ENCODE peak calls at places on chromosomes 16 and 17, in eight cellular contexts. R is foreskin fibroblast; T is A673; E is heart left ventricle; G is mucosa of descending colon; C is choroid plexus epithelial cell; M is CD8-positive, alpha-beta T cell; V is right atrium auricular region. X is an unnamed sample.
A peak's percentile ranks its signal among the peaks of the same experiment; 100 is the strongest.

GRCh38 chr17:44198721-44199552 is 747 bp downstream of the ATXN7L3 start:
- DNase-seq in G (peak; percentile 86), V (no peak), R (peak; percentile 37), C (peak; percentile 44), T (peak; percentile 37), E (peak; percentile 77), M (peak; percentile 37), X (peak; percentile 75)

GRCh38 chr16:89895482-89896250 is 22.3 kb downstream of the TCF25 start:
- DNase-seq in M (no peak), G (no peak), E (no peak), V (no peak), R (no peak), C (no peak), T (no peak), X (no peak)

GRCh38 chr16:87489434-87490045 is 3.3 kb downstream of the ZCCHC14 start:
- DNase-seq in G (no peak), E (no peak), C (no peak), V (no peak), R (no peak), T (no peak), M (no peak), X (no peak)

GRCh38 chr16:8346291-8346690 is 244.0 kb downstream of the TMEM114 start:
- DNase-seq in T (peak; percentile 39), C (no peak), R (no peak), E (no peak), M (no peak), V (no peak), G (no peak), X (peak; percentile 57)

GRCh38 chr16:65119905-65120341 is 1.9 kb downstream of the CDH11 start:
- DNase-seq in E (no peak), T (peak; percentile 68), G (no peak), R (peak; percentile 48), V (no peak), M (no peak), C (peak; percentile 73), X (no peak)

GRCh38 chr16:84105286-84105815 is 11.4 kb downstream of the MBTPS1 start:
- DNase-seq in T (no peak), M (no peak), E (no peak), C (no peak), R (no peak), V (no peak), G (no peak), X (no peak)

GRCh38 chr16:1959269-1960039 is at the start of gene NDUFB10:
- DNase-seq in C (peak; percentile 90), E (peak; percentile 97), V (peak; percentile 94), R (peak; percentile 92), T (peak; percentile 91), M (peak; percentile 91), G (peak; percentile 97), X (peak; percentile 93)

GRCh38 chr16:53775821-53776431 is 72.0 kb downstream of the FTO start:
- DNase-seq in E (peak; percentile 32), C (peak; percentile 95), R (peak; percentile 88), T (peak; percentile 84), M (no peak), V (no peak), G (no peak), X (peak; percentile 87)

GRCh38 chr16:87487361-87487924 is 5.4 kb downstream of the ZCCHC14 start:
- DNase-seq in T (no peak), R (no peak), E (peak; percentile 60), M (no peak), V (peak; percentile 84), G (peak; percentile 88), C (no peak), X (no peak)

GRCh38 chr16:80015566-80015965 is 415.0 kb upstream of the MAF start:
- DNase-seq in V (no peak), M (no peak), R (no peak), C (peak; percentile 30), E (no peak), T (no peak), G (no peak), X (no peak)

GRCh38 chr17:57086069-57086930 is 1.3 kb downstream of the AKAP1 start:
- DNase-seq in M (peak; percentile 3), C (peak; percentile 38), V (no peak), G (peak; percentile 87), T (peak; percentile 40), E (peak; percentile 57), R (peak; percentile 17), X (peak; percentile 52)

GRCh38 chr17:8362651-8363332 is 13.7 kb downstream of the KRABD2 start:
- DNase-seq in G (no peak), T (no peak), V (no peak), C (peak; percentile 43), R (peak; percentile 54), M (no peak), E (no peak), X (no peak)

GRCh38 chr17:46175891-46176290 is 17.3 kb downstream of the KANSL1 start:
- DNase-seq in E (no peak), V (no peak), C (no peak), T (no peak), G (no peak), M (no peak), R (no peak), X (no peak)

GRCh38 chr17:74403512-74404137 is 28.3 kb upstream of the GPRC5C start:
- DNase-seq in G (no peak), M (no peak), T (no peak), E (no peak), C (no peak), R (no peak), V (no peak), X (no peak)

GRCh38 chr17:309361-309888 is 43.2 kb downstream of the RPH3AL start:
- DNase-seq in M (no peak), V (no peak), E (peak; percentile 26), G (no peak), R (no peak), C (peak; percentile 20), T (peak; percentile 67), X (peak; percentile 53)

DNA sequence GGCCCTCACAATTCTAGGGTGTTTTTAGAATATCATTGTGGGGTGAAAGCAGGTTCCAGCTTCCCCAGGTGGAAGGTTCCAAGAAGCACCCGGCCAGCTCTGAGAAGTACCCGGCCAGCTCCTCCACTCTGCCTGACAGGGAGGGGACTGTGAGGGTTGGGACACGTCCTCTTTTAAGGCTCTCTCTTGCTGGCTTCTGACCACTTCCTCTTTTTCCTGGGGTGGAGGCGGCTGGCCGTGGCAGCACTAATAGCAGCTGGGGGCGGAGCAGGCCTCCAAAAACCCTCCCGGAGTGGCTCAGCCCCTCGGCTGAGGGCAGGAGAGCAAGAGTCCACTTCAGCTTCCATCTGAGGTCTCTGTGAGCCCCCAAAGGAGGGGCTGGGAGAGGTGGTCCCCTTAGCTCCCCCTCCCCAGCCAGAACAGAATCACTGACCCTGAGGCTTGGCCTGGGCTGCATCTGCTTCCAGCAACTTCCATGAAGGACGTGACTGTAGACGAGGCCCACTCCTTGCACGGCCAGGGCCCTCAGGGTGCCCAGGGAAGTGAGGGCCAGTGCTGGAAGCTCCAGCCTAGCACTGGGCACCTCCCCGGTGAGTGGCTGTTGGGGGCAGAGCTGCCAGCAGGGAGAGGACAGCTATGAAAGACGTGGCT is 26.7 kb upstream of the PLCG2 start:
- DNase-seq in E (peak; percentile 74), T (no peak), V (peak; percentile 64), C (peak; percentile 10), M (no peak), G (peak; percentile 61), R (no peak), X (peak; percentile 98)
- H3K4me3 ChIP-seq in E (no peak overlapping the region), T (no peak overlapping the region), V (no peak overlapping the region), C (no peak overlapping the region), M (no peak overlapping the region), G (no peak overlapping the region), R (no peak overlapping the region), X (no peak overlapping the region)

DNA sequence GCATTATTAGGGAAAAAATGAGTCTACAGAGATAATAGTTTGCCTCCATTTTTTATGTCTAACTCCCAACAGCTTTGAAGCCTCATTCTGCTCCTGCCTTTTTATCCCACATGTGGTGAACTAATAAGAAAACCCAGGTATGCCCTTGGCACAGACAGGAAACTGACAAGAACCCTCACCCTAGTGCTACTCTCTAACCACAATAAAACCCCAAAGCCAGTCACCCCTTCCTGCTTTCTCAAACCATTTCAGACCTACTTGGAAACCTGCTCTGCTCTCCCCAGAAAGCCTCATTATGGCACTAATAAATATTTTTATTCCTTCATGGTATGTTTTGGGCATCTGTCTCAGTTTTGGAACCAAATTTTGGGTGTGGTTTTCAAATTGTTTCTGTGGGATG is 3.9 kb upstream of the MARVELD3 start:
- DNase-seq in E (no peak), G (no peak), R (no peak), M (no peak), C (no peak), T (no peak), V (no peak), X (no peak)
- TF ChIP-seq CTCF in E (no peak), G (no peak), R (no peak), M (no peak), C (no peak), T (no peak), V (no peak), X (no peak)

DNA sequence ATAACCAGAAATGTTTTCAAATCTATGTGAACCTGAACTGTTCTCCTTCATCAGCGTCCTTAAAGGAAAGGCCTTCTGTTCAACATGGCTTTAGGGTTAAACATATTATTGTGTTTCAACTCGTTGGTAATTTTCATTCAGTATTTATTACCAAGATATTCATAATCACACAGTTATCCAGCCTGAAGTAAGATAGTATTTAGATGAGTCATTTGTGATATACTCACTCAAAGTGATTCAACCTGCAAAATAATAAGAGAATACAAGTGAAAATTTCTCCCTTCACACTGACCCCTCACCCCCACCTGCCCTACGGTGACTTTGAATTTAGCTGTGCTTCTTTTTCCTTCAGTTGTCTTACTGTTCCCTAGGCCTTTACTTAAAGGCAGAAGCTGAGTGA is 3.0 kb downstream of the CYLD start:
- DNase-seq in M (no peak), V (no peak), C (peak; percentile 19), E (no peak), T (no peak), G (no peak), R (no peak), X (no peak)
- H3K4me3 ChIP-seq in M (peak overlapping the region; percentile 60), V (no peak overlapping the region), C (no peak overlapping the region), E (no peak overlapping the region), T (no peak overlapping the region), G (no peak overlapping the region), R (no peak overlapping the region), X (no peak overlapping the region)

DNA sequence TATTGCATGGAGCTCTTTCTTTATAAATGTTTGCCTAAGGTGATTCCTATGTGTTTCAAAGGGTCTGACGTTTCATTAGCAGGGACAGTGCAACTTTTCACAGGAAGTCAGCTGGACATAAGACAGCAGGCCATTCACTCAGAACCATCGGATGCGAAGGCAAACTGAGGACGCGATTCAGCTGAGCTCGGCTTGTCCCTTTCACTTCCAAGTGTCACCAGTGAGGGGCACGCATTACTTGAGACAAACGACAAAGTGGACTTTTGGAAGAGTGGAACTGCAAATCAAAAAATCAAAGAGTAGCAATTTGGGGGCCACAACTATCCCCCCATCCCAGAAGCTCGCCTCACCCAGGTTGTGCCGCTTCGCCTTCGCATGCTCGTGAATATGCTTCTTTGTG is 14.6 kb downstream of the USP22 start:
- DNase-seq in C (no peak), M (no peak), R (no peak), V (no peak), E (no peak), T (no peak), G (no peak), X (no peak)
- TF ChIP-seq CTCF in C (no peak), M (no peak), R (no peak), V (no peak), E (no peak), T (no peak), G (no peak), X (no peak)